ENCODE peak calls at places on chromosomes 5 and 9, in five cellular contexts. Y, P, A, Z and G are unnamed samples.
A peak's percentile ranks its signal among the peaks of the same experiment; 100 is the strongest.

GRCh38 chr5:142584843-142585242 is 101.0 kb downstream of the FGF1 start:
- DNase-seq in Z (no peak), P (no peak), A (no peak), Y (no peak), G (no peak)

GRCh38 chr9:137441289-137441934 is at the start of gene ENTPD8:
- DNase-seq in P (no peak), A (peak; percentile 53), Y (peak; percentile 66), Z (no peak), G (no peak)

GRCh38 chr5:105868038-105868775 is 1802.5 kb downstream of the EFNA5 start:
- DNase-seq in P (no peak), A (no peak), Z (no peak), Y (no peak), G (no peak)

GRCh38 chr5:137706841-137707240 is 29.0 kb downstream of the KLHL3 start:
- DNase-seq in A (no peak), P (no peak), Z (peak; percentile 77), Y (no peak), G (peak; percentile 30)

GRCh38 chr9:136665111-136665703 is 2.5 kb downstream of the EGFL7 start:
- DNase-seq in Y (no peak), Z (peak; percentile 28), A (no peak), P (no peak), G (no peak)

GRCh38 chr9:38318755-38319495 is 73.6 kb upstream of the ALDH1B1 start:
- DNase-seq in Y (peak; percentile 10), A (no peak), Z (peak; percentile 7), P (peak; percentile 90), G (peak; percentile 69)

GRCh38 chr5:3288325-3288724 is 307.3 kb upstream of the IRX1 start:
- DNase-seq in P (no peak), Z (no peak), Y (no peak), A (no peak), G (no peak)

GRCh38 chr5:1129725-1130082 is 17.8 kb upstream of the SLC12A7 start:
- DNase-seq in A (no peak), Y (no peak), P (no peak), Z (no peak), G (no peak)

GRCh38 chr5:127820910-127821553 is 117.8 kb downstream of the CCDC192 start:
- DNase-seq in P (peak; percentile 57), A (no peak), Z (peak; percentile 20), Y (peak; percentile 82), G (peak; percentile 56)

GRCh38 chr5:143826909-143827514 is 15.1 kb downstream of the HMHB1 start:
- DNase-seq in P (peak; percentile 91), Z (peak; percentile 15), Y (peak; percentile 54), A (no peak), G (peak; percentile 18)

GRCh38 chr9:131405429-131405828 is 11.5 kb downstream of the PRRC2B start:
- DNase-seq in A (peak; percentile 80), Y (no peak), P (no peak), Z (no peak), G (no peak)

GRCh38 chr9:29212590-29213373 is 1639.5 kb upstream of the C9orf72 start:
- DNase-seq in Z (no peak), Y (peak; percentile 26), A (peak; percentile 38), P (no peak), G (no peak)

GRCh38 chr9:137445930-137446431 is 4.8 kb upstream of the ENTPD8 start:
- DNase-seq in A (peak; percentile 52), P (no peak), Y (no peak), Z (no peak), G (no peak)

GRCh38 chr5:141870871-141871270 is 7.3 kb downstream of the PCDH1 start:
- DNase-seq in P (no peak), Y (no peak), A (no peak), Z (peak; percentile 59), G (peak; percentile 59)

GRCh38 chr5:179378441-179379271 is 33.4 kb upstream of the ADAMTS2 start:
- DNase-seq in A (no peak), Z (no peak), Y (no peak), P (no peak), G (no peak)

GRCh38 chr5:143657814-143658395 is 154.1 kb upstream of the HMHB1 start:
- DNase-seq in A (no peak), Y (peak; percentile 48), P (no peak), Z (peak; percentile 4), G (no peak)

GRCh38 chr9:13478235-13478634 is 198.7 kb upstream of the MPDZ start:
- DNase-seq in A (no peak), Y (no peak), Z (no peak), P (no peak), G (no peak)

GRCh38 chr5:84343171-84343570 is 41.5 kb downstream of the EDIL3 start:
- DNase-seq in A (no peak), Z (peak; percentile 36), Y (no peak), P (no peak), G (no peak)

GRCh38 chr9:93950619-93951601 is 4.2 kb downstream of the BARX1 start:
- DNase-seq in Y (no peak), Z (no peak), P (no peak), A (no peak), G (no peak)

GRCh38 chr9:134681061-134681661 is 39.6 kb downstream of the COL5A1 start:
- DNase-seq in P (no peak), Z (no peak), Y (no peak), A (no peak), G (no peak)

DNA sequence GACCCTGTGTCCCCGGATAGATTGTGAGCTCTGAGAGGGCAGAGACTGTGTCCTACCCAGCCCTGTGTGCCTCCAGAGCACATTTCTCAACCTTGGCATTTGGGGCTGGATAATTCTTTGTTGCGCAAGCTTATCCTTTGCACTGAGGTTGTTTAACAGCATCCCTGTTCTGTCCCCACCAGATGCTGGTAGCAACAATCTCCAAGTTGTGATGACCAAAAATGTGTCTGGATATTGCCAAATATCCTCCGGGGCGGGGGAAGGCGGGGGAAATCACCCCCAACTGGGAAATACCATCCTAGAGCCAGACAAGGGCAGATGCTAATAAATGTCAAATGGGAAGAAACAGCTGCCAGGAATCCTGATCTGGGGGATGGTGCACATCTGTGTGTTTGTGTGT is 24.0 kb upstream of the TNIP1 start:
- DNase-seq in P (no peak), Y (no peak), Z (no peak), A (peak; percentile 79), G (no peak)
- H3K4me1 ChIP-seq in P (peaks cover 8% of the 10 kb centered on the region), Y (peaks cover 7% of the 10 kb centered on the region), Z (no peaks in the 10 kb centered on the region), A (peaks cover 48% of the 10 kb centered on the region), G (no peaks in the 10 kb centered on the region)

GRCh38 chr9:129875181-129875611 is 39.9 kb downstream of the USP20 start:
- DNase-seq in Y (no peak), A (peak; percentile 49), P (no peak), Z (no peak), G (no peak)
- TF ChIP-seq CTCF in Y (no peak), A (no peak), P (no peak), Z (peak; percentile 13), G (peak; percentile 16)

GRCh38 chr9:125844611-125845010 is 97.4 kb downstream of the PBX3 start:
- DNase-seq in Z (no peak), Y (no peak), A (no peak), P (no peak), G (no peak)
- H3K27ac ChIP-seq in Z (no peak overlapping the region), Y (no peak overlapping the region), A (no peak overlapping the region), P (no peak overlapping the region), G (no peak overlapping the region)

GRCh38 chr5:140252470-140253126 is 50.3 kb downstream of the PFDN1 start:
- DNase-seq in P (no peak), A (no peak), Z (no peak), Y (no peak), G (no peak)

GRCh38 chr5:140249536-140249935 is 53.4 kb downstream of the PFDN1 start:
- DNase-seq in Y (no peak), P (no peak), Z (no peak), A (no peak), G (no peak)

GRCh38 chr5:140253985-140254384 is 48.9 kb downstream of the PFDN1 start:
- DNase-seq in Y (peak; percentile 53), Z (no peak), A (no peak), P (no peak), G (no peak)

GRCh38 chr5:140250386-140250785 is 52.5 kb downstream of the PFDN1 start:
- DNase-seq in P (no peak), A (no peak), Y (no peak), Z (no peak), G (no peak)

GRCh38 chr5:140251527-140251973 is 51.4 kb downstream of the PFDN1 start:
- DNase-seq in P (peak; percentile 61), A (no peak), Z (peak; percentile 89), Y (peak; percentile 36), G (peak; percentile 70)
- H3K4me1 ChIP-seq in P (peaks cover 8% of the 10 kb centered on the region), A (peaks cover 61% of the 10 kb centered on the region), Z (peaks cover 61% of the 10 kb centered on the region), Y (peaks cover 40% of the 10 kb centered on the region), G (peaks cover 22% of the 10 kb centered on the region)

GRCh38 chr5:81506378-81506777 is 112.4 kb upstream of the ACOT12 start:
- DNase-seq in Y (no peak), P (no peak), Z (peak; percentile 62), A (no peak), G (no peak)
- TF ChIP-seq CTCF in Y (no peak), P (no peak), Z (no peak), A (no peak), G (no peak)

GRCh38 chr5:150146235-150146634 is 9.4 kb downstream of the PDGFRB start:
- DNase-seq in P (no peak), Z (no peak), Y (no peak), A (no peak), G (no peak)

GRCh38 chr5:150148408-150148927 is 7.2 kb downstream of the PDGFRB start:
- DNase-seq in Y (no peak), Z (no peak), A (no peak), P (no peak), G (no peak)

GRCh38 chr5:150147580-150148407 is 7.9 kb downstream of the PDGFRB start:
- DNase-seq in P (no peak), A (no peak), Z (no peak), Y (no peak), G (no peak)

GRCh38 chr5:150144876-150145275 is 10.8 kb downstream of the PDGFRB start:
- DNase-seq in P (no peak), Z (no peak), A (no peak), Y (no peak), G (no peak)

GRCh38 chr5:150146862-150147579 is 8.6 kb downstream of the PDGFRB start:
- DNase-seq in Z (no peak), A (no peak), P (no peak), Y (no peak), G (no peak)
- H3K27ac ChIP-seq in Z (no peak overlapping the region), A (peak overlapping the region; percentile 27), P (no peak overlapping the region), Y (peak overlapping the region; percentile 46), G (no peak overlapping the region)

GRCh38 chr9:33117816-33118215 is 41.3 kb upstream of the SMU1 start:
- DNase-seq in Z (no peak), A (no peak), P (no peak), Y (no peak), G (no peak)

GRCh38 chr9:33120620-33121019 is 44.1 kb upstream of the SMU1 start:
- DNase-seq in P (no peak), A (no peak), Z (peak; percentile 64), Y (no peak), G (no peak)

GRCh38 chr9:33116855-33117254 is 40.4 kb upstream of the SMU1 start:
- DNase-seq in Y (no peak), Z (no peak), A (no peak), P (no peak), G (no peak)

GRCh38 chr9:33114746-33115145 is 38.3 kb upstream of the SMU1 start:
- DNase-seq in Y (no peak), P (no peak), Z (no peak), A (no peak), G (no peak)

GRCh38 chr9:33117306-33117705 is 40.8 kb upstream of the SMU1 start:
- DNase-seq in P (no peak), Z (no peak), Y (no peak), A (no peak), G (no peak)
- H3K4me1 ChIP-seq in P (peaks cover 13% of the 10 kb centered on the region), Z (no peaks in the 10 kb centered on the region), Y (peaks cover 15% of the 10 kb centered on the region), A (no peaks in the 10 kb centered on the region), G (peaks cover 11% of the 10 kb centered on the region)